ENCODE peak calls at places on chromosomes 12 and 14, in six cellular contexts. One of them, this sample, is unnamed.

GRCh38 chr14:52080817-52081755 is 12.2 kb upstream of the NID2 start:
- DNase-seq in stimulated activated naive CD8-positive, alpha-beta T cell treated with anti-CD3 and anti-CD28 coated beads, Interleukin-15, amount 100 ng/mL, for 72 hours: no peak
- DNase-seq in tibial artery: no peak
- DNase-seq in GDM1: no peak
- DNase-seq in psoas muscle: no peak
- DNase-seq in effector memory CD4-positive, alpha-beta T cell: no peak
- DNase-seq in this sample: no peak

GRCh38 chr14:106308839-106309389 is 782.5 kb downstream of the TMEM121 start:
- DNase-seq in stimulated activated naive CD8-positive, alpha-beta T cell treated with anti-CD3 and anti-CD28 coated beads, Interleukin-15, amount 100 ng/mL, for 72 hours: peak
- DNase-seq in tibial artery: no peak
- DNase-seq in GDM1: peak
- DNase-seq in psoas muscle: no peak
- DNase-seq in effector memory CD4-positive, alpha-beta T cell: peak
- DNase-seq in this sample: peak

GRCh38 chr14:87640553-87640952 is 352.4 kb downstream of the GALC start:
- DNase-seq in stimulated activated naive CD8-positive, alpha-beta T cell treated with anti-CD3 and anti-CD28 coated beads, Interleukin-15, amount 100 ng/mL, for 72 hours: no peak
- DNase-seq in tibial artery: no peak
- DNase-seq in GDM1: no peak
- DNase-seq in psoas muscle: no peak
- DNase-seq in effector memory CD4-positive, alpha-beta T cell: no peak
- DNase-seq in this sample: no peak

GRCh38 chr12:104485651-104486341 is 29.0 kb downstream of the CHST11 start:
- DNase-seq in stimulated activated naive CD8-positive, alpha-beta T cell treated with anti-CD3 and anti-CD28 coated beads, Interleukin-15, amount 100 ng/mL, for 72 hours: peak
- DNase-seq in tibial artery: no peak
- DNase-seq in GDM1: peak
- DNase-seq in psoas muscle: no peak
- DNase-seq in effector memory CD4-positive, alpha-beta T cell: peak
- DNase-seq in this sample: no peak

GRCh38 chr12:91980345-91980744 is 165.3 kb downstream of the BTG1 start:
- DNase-seq in stimulated activated naive CD8-positive, alpha-beta T cell treated with anti-CD3 and anti-CD28 coated beads, Interleukin-15, amount 100 ng/mL, for 72 hours: no peak
- DNase-seq in tibial artery: no peak
- DNase-seq in GDM1: no peak
- DNase-seq in psoas muscle: no peak
- DNase-seq in effector memory CD4-positive, alpha-beta T cell: no peak
- DNase-seq in this sample: no peak

GRCh38 chr14:53380508-53381225 is 227.5 kb upstream of the DDHD1 start:
- DNase-seq in stimulated activated naive CD8-positive, alpha-beta T cell treated with anti-CD3 and anti-CD28 coated beads, Interleukin-15, amount 100 ng/mL, for 72 hours: no peak
- DNase-seq in tibial artery: no peak
- DNase-seq in GDM1: no peak
- DNase-seq in psoas muscle: no peak
- DNase-seq in effector memory CD4-positive, alpha-beta T cell: no peak
- DNase-seq in this sample: no peak

GRCh38 chr12:29992366-29992765 is 208.6 kb upstream of the TMTC1 start:
- DNase-seq in stimulated activated naive CD8-positive, alpha-beta T cell treated with anti-CD3 and anti-CD28 coated beads, Interleukin-15, amount 100 ng/mL, for 72 hours: no peak
- DNase-seq in tibial artery: no peak
- DNase-seq in GDM1: no peak
- DNase-seq in psoas muscle: no peak
- DNase-seq in effector memory CD4-positive, alpha-beta T cell: no peak
- DNase-seq in this sample: no peak

GRCh38 chr14:99522934-99523660 is 41.9 kb downstream of the CCNK start:
- DNase-seq in stimulated activated naive CD8-positive, alpha-beta T cell treated with anti-CD3 and anti-CD28 coated beads, Interleukin-15, amount 100 ng/mL, for 72 hours: no peak
- DNase-seq in tibial artery: no peak
- DNase-seq in GDM1: no peak
- DNase-seq in psoas muscle: peak
- DNase-seq in effector memory CD4-positive, alpha-beta T cell: no peak
- DNase-seq in this sample: no peak

GRCh38 chr12:3228587-3228986 is 151.4 kb downstream of the TSPAN9 start:
- DNase-seq in stimulated activated naive CD8-positive, alpha-beta T cell treated with anti-CD3 and anti-CD28 coated beads, Interleukin-15, amount 100 ng/mL, for 72 hours: no peak
- DNase-seq in tibial artery: no peak
- DNase-seq in GDM1: no peak
- DNase-seq in psoas muscle: no peak
- DNase-seq in effector memory CD4-positive, alpha-beta T cell: no peak
- DNase-seq in this sample: no peak

GRCh38 chr14:81533536-81534343 is at the start of gene SEL1L:
- DNase-seq in stimulated activated naive CD8-positive, alpha-beta T cell treated with anti-CD3 and anti-CD28 coated beads, Interleukin-15, amount 100 ng/mL, for 72 hours: peak
- DNase-seq in tibial artery: peak
- DNase-seq in GDM1: peak
- DNase-seq in psoas muscle: peak
- DNase-seq in effector memory CD4-positive, alpha-beta T cell: peak
- DNase-seq in this sample: peak

GRCh38 chr12:14774944-14775651 is 28.2 kb downstream of the WBP11 start:
- DNase-seq in stimulated activated naive CD8-positive, alpha-beta T cell treated with anti-CD3 and anti-CD28 coated beads, Interleukin-15, amount 100 ng/mL, for 72 hours: peak
- DNase-seq in tibial artery: peak
- DNase-seq in GDM1: no peak
- DNase-seq in psoas muscle: peak
- DNase-seq in effector memory CD4-positive, alpha-beta T cell: peak
- DNase-seq in this sample: peak

GRCh38 chr12:64054156-64054555 is 167.9 kb downstream of the KICS2 start:
- DNase-seq in stimulated activated naive CD8-positive, alpha-beta T cell treated with anti-CD3 and anti-CD28 coated beads, Interleukin-15, amount 100 ng/mL, for 72 hours: no peak
- DNase-seq in tibial artery: no peak
- DNase-seq in GDM1: no peak
- DNase-seq in psoas muscle: no peak
- DNase-seq in effector memory CD4-positive, alpha-beta T cell: no peak
- DNase-seq in this sample: no peak

GRCh38 chr12:64450711-64451486 is 1.0 kb upstream of the TBK1 start:
- DNase-seq in stimulated activated naive CD8-positive, alpha-beta T cell treated with anti-CD3 and anti-CD28 coated beads, Interleukin-15, amount 100 ng/mL, for 72 hours: no peak
- DNase-seq in tibial artery: no peak
- DNase-seq in GDM1: peak
- DNase-seq in psoas muscle: no peak
- DNase-seq in effector memory CD4-positive, alpha-beta T cell: no peak
- DNase-seq in this sample: no peak

GRCh38 chr12:49069507-49070346 is at the start of gene RHEBL1:
- DNase-seq in stimulated activated naive CD8-positive, alpha-beta T cell treated with anti-CD3 and anti-CD28 coated beads, Interleukin-15, amount 100 ng/mL, for 72 hours: peak
- DNase-seq in tibial artery: peak
- DNase-seq in GDM1: peak
- DNase-seq in psoas muscle: peak
- DNase-seq in effector memory CD4-positive, alpha-beta T cell: peak
- DNase-seq in this sample: peak

GRCh38 chr12:63945777-63946176 is 101.3 kb downstream of the SRGAP1 start:
- DNase-seq in stimulated activated naive CD8-positive, alpha-beta T cell treated with anti-CD3 and anti-CD28 coated beads, Interleukin-15, amount 100 ng/mL, for 72 hours: no peak
- DNase-seq in tibial artery: no peak
- DNase-seq in GDM1: no peak
- DNase-seq in psoas muscle: no peak
- DNase-seq in effector memory CD4-positive, alpha-beta T cell: no peak
- DNase-seq in this sample: no peak

GRCh38 chr12:30795660-30796507 is 41.1 kb upstream of the CAPRIN2 start:
- DNase-seq in stimulated activated naive CD8-positive, alpha-beta T cell treated with anti-CD3 and anti-CD28 coated beads, Interleukin-15, amount 100 ng/mL, for 72 hours: peak
- DNase-seq in tibial artery: peak
- DNase-seq in GDM1: no peak
- DNase-seq in psoas muscle: peak
- DNase-seq in effector memory CD4-positive, alpha-beta T cell: no peak
- DNase-seq in this sample: peak

GRCh38 chr12:26744697-26745440 is 88.1 kb downstream of the ITPR2 start:
- DNase-seq in stimulated activated naive CD8-positive, alpha-beta T cell treated with anti-CD3 and anti-CD28 coated beads, Interleukin-15, amount 100 ng/mL, for 72 hours: no peak
- DNase-seq in tibial artery: no peak
- DNase-seq in GDM1: no peak
- DNase-seq in psoas muscle: no peak
- DNase-seq in effector memory CD4-positive, alpha-beta T cell: no peak
- DNase-seq in this sample: no peak

GRCh38 chr14:49986344-49987014 is 93.6 kb downstream of the ARF6 start:
- DNase-seq in stimulated activated naive CD8-positive, alpha-beta T cell treated with anti-CD3 and anti-CD28 coated beads, Interleukin-15, amount 100 ng/mL, for 72 hours: no peak
- DNase-seq in tibial artery: no peak
- DNase-seq in GDM1: no peak
- DNase-seq in psoas muscle: no peak
- DNase-seq in effector memory CD4-positive, alpha-beta T cell: no peak
- DNase-seq in this sample: no peak